ENCODE peak calls at places on chromosomes 13 and 19, in ten cellular contexts. One of them, this sample, is unnamed.

GRCh38 chr13:58119351-58119750 is 487.8 kb downstream of the PCDH17 start:
- DNase-seq in endothelial cell of umbilical vein: no peak
- DNase-seq in cardiac muscle cell: no peak
- DNase-seq in epithelial cell of esophagus: peak
- DNase-seq in K562: no peak
- DNase-seq in vagina: no peak
- DNase-seq in fibroblast of the aortic adventitia: no peak
- DNase-seq in AG09309: no peak
- DNase-seq in ascending aorta: no peak
- DNase-seq in heart left ventricle: no peak
- DNase-seq in this sample: no peak

GRCh38 chr19:3359850-3360493 is 6.4 kb upstream of the NFIC start:
- DNase-seq in epithelial cell of esophagus: peak
- DNase-seq in K562: peak
- DNase-seq in cardiac muscle cell: peak
- DNase-seq in ascending aorta: no peak
- DNase-seq in endothelial cell of umbilical vein: no peak
- DNase-seq in AG09309: no peak
- DNase-seq in fibroblast of the aortic adventitia: no peak
- DNase-seq in heart left ventricle: no peak
- DNase-seq in vagina: no peak
- DNase-seq in this sample: no peak

GRCh38 chr19:2867025-2867991 is at the start of gene ZNF556:
- DNase-seq in ascending aorta: no peak
- DNase-seq in heart left ventricle: no peak
- DNase-seq in K562: peak
- DNase-seq in vagina: no peak
- DNase-seq in AG09309: no peak
- DNase-seq in fibroblast of the aortic adventitia: no peak
- DNase-seq in epithelial cell of esophagus: peak
- DNase-seq in cardiac muscle cell: no peak
- DNase-seq in endothelial cell of umbilical vein: no peak
- DNase-seq in this sample: no peak

GRCh38 chr13:34346626-34347025 is 528.7 kb downstream of the RFC3 start:
- DNase-seq in fibroblast of the aortic adventitia: no peak
- DNase-seq in epithelial cell of esophagus: no peak
- DNase-seq in ascending aorta: no peak
- DNase-seq in cardiac muscle cell: no peak
- DNase-seq in AG09309: peak
- DNase-seq in vagina: no peak
- DNase-seq in endothelial cell of umbilical vein: no peak
- DNase-seq in heart left ventricle: no peak
- DNase-seq in K562: no peak
- DNase-seq in this sample: peak

GRCh38 chr13:79124183-79124582 is 281.9 kb downstream of the RBM26 start:
- DNase-seq in epithelial cell of esophagus: no peak
- DNase-seq in ascending aorta: no peak
- DNase-seq in cardiac muscle cell: no peak
- DNase-seq in vagina: no peak
- DNase-seq in K562: no peak
- DNase-seq in fibroblast of the aortic adventitia: no peak
- DNase-seq in endothelial cell of umbilical vein: no peak
- DNase-seq in AG09309: no peak
- DNase-seq in heart left ventricle: no peak
- DNase-seq in this sample: no peak

GRCh38 chr19:4380254-4380727 is 20.1 kb downstream of the SH3GL1 start:
- DNase-seq in AG09309: no peak
- DNase-seq in cardiac muscle cell: no peak
- DNase-seq in epithelial cell of esophagus: peak
- DNase-seq in K562: no peak
- DNase-seq in ascending aorta: no peak
- DNase-seq in heart left ventricle: peak
- DNase-seq in fibroblast of the aortic adventitia: no peak
- DNase-seq in vagina: no peak
- DNase-seq in endothelial cell of umbilical vein: no peak
- DNase-seq in this sample: no peak

GRCh38 chr19:15313649-15314279 is 18.6 kb downstream of the BRD4 start:
- DNase-seq in endothelial cell of umbilical vein: no peak
- DNase-seq in vagina: no peak
- DNase-seq in K562: no peak
- DNase-seq in fibroblast of the aortic adventitia: no peak
- DNase-seq in AG09309: no peak
- DNase-seq in ascending aorta: no peak
- DNase-seq in cardiac muscle cell: no peak
- DNase-seq in epithelial cell of esophagus: no peak
- DNase-seq in heart left ventricle: no peak
- DNase-seq in this sample: no peak

GRCh38 chr13:93771229-93771628 is 544.6 kb downstream of the GPC6 start:
- DNase-seq in vagina: no peak
- DNase-seq in K562: no peak
- DNase-seq in fibroblast of the aortic adventitia: no peak
- DNase-seq in heart left ventricle: no peak
- DNase-seq in cardiac muscle cell: no peak
- DNase-seq in epithelial cell of esophagus: no peak
- DNase-seq in ascending aorta: no peak
- DNase-seq in AG09309: no peak
- DNase-seq in endothelial cell of umbilical vein: no peak
- DNase-seq in this sample: no peak

GRCh38 chr13:59391696-59392095 is 772.0 kb downstream of the DIAPH3 start:
- DNase-seq in K562: peak
- DNase-seq in vagina: no peak
- DNase-seq in endothelial cell of umbilical vein: peak
- DNase-seq in epithelial cell of esophagus: peak
- DNase-seq in heart left ventricle: peak
- DNase-seq in fibroblast of the aortic adventitia: peak
- DNase-seq in cardiac muscle cell: peak
- DNase-seq in AG09309: peak
- DNase-seq in ascending aorta: no peak
- DNase-seq in this sample: no peak

GRCh38 chr19:48720251-48720612 is 707 bp upstream of the MAMSTR start:
- DNase-seq in epithelial cell of esophagus: no peak
- DNase-seq in fibroblast of the aortic adventitia: no peak
- DNase-seq in endothelial cell of umbilical vein: no peak
- DNase-seq in ascending aorta: no peak
- DNase-seq in K562: no peak
- DNase-seq in heart left ventricle: no peak
- DNase-seq in cardiac muscle cell: no peak
- DNase-seq in AG09309: no peak
- DNase-seq in vagina: no peak
- DNase-seq in this sample: no peak
- H3K4me3 ChIP-seq in epithelial cell of esophagus: peak
- H3K4me3 ChIP-seq in fibroblast of the aortic adventitia: peak
- H3K4me3 ChIP-seq in endothelial cell of umbilical vein: no peak
- H3K4me3 ChIP-seq in ascending aorta: peak
- H3K4me3 ChIP-seq in K562: peak
- H3K4me3 ChIP-seq in heart left ventricle: peak
- H3K4me3 ChIP-seq in cardiac muscle cell: peak
- H3K4me3 ChIP-seq in AG09309: peak
- H3K4me3 ChIP-seq in vagina: peak
- H3K4me3 ChIP-seq in this sample: peak

GRCh38 chr13:45441633-45442032 is 23.1 kb upstream of the COG3 start:
- DNase-seq in fibroblast of the aortic adventitia: peak
- DNase-seq in heart left ventricle: no peak
- DNase-seq in vagina: no peak
- DNase-seq in K562: no peak
- DNase-seq in ascending aorta: no peak
- DNase-seq in epithelial cell of esophagus: peak
- DNase-seq in cardiac muscle cell: peak
- DNase-seq in endothelial cell of umbilical vein: peak
- DNase-seq in AG09309: no peak
- DNase-seq in this sample: no peak
- TF ChIP-seq CTCF in fibroblast of the aortic adventitia: peak
- TF ChIP-seq CTCF in heart left ventricle: peak
- TF ChIP-seq CTCF in vagina: no peak
- TF ChIP-seq CTCF in K562: peak
- TF ChIP-seq CTCF in ascending aorta: no peak
- TF ChIP-seq CTCF in epithelial cell of esophagus: peak
- TF ChIP-seq CTCF in cardiac muscle cell: peak
- TF ChIP-seq CTCF in endothelial cell of umbilical vein: no peak
- TF ChIP-seq CTCF in AG09309: peak
- TF ChIP-seq CTCF in this sample: peak

GRCh38 chr13:110869231-110869804 is 45.6 kb downstream of the ANKRD10 start:
- DNase-seq in epithelial cell of esophagus: no peak
- DNase-seq in K562: peak
- DNase-seq in AG09309: no peak
- DNase-seq in fibroblast of the aortic adventitia: peak
- DNase-seq in ascending aorta: no peak
- DNase-seq in vagina: no peak
- DNase-seq in heart left ventricle: peak
- DNase-seq in endothelial cell of umbilical vein: no peak
- DNase-seq in cardiac muscle cell: no peak
- DNase-seq in this sample: no peak
- H3K4me3 ChIP-seq in epithelial cell of esophagus: no peak
- H3K4me3 ChIP-seq in K562: peak
- H3K4me3 ChIP-seq in AG09309: peak
- H3K4me3 ChIP-seq in fibroblast of the aortic adventitia: peak
- H3K4me3 ChIP-seq in ascending aorta: peak
- H3K4me3 ChIP-seq in vagina: peak
- H3K4me3 ChIP-seq in heart left ventricle: peak
- H3K4me3 ChIP-seq in endothelial cell of umbilical vein: no peak
- H3K4me3 ChIP-seq in cardiac muscle cell: no peak
- H3K4me3 ChIP-seq in this sample: peak

GRCh38 chr19:17092696-17093095 is 17.1 kb downstream of the MYO9B start:
- DNase-seq in fibroblast of the aortic adventitia: no peak
- DNase-seq in cardiac muscle cell: no peak
- DNase-seq in epithelial cell of esophagus: no peak
- DNase-seq in AG09309: no peak
- DNase-seq in endothelial cell of umbilical vein: no peak
- DNase-seq in ascending aorta: no peak
- DNase-seq in vagina: no peak
- DNase-seq in heart left ventricle: no peak
- DNase-seq in K562: no peak
- DNase-seq in this sample: no peak

GRCh38 chr19:17097593-17098126 is 22.1 kb downstream of the MYO9B start:
- DNase-seq in epithelial cell of esophagus: no peak
- DNase-seq in AG09309: no peak
- DNase-seq in endothelial cell of umbilical vein: peak
- DNase-seq in fibroblast of the aortic adventitia: peak
- DNase-seq in vagina: no peak
- DNase-seq in cardiac muscle cell: peak
- DNase-seq in heart left ventricle: no peak
- DNase-seq in ascending aorta: no peak
- DNase-seq in K562: peak
- DNase-seq in this sample: no peak

GRCh38 chr19:17091758-17092333 is 16.3 kb downstream of the MYO9B start:
- DNase-seq in cardiac muscle cell: no peak
- DNase-seq in ascending aorta: no peak
- DNase-seq in AG09309: no peak
- DNase-seq in epithelial cell of esophagus: no peak
- DNase-seq in fibroblast of the aortic adventitia: no peak
- DNase-seq in K562: peak
- DNase-seq in endothelial cell of umbilical vein: no peak
- DNase-seq in heart left ventricle: peak
- DNase-seq in vagina: no peak
- DNase-seq in this sample: no peak

GRCh38 chr19:17098326-17098725 is 22.7 kb downstream of the MYO9B start:
- DNase-seq in K562: no peak
- DNase-seq in fibroblast of the aortic adventitia: no peak
- DNase-seq in AG09309: no peak
- DNase-seq in heart left ventricle: no peak
- DNase-seq in epithelial cell of esophagus: no peak
- DNase-seq in ascending aorta: no peak
- DNase-seq in endothelial cell of umbilical vein: no peak
- DNase-seq in vagina: no peak
- DNase-seq in cardiac muscle cell: no peak
- DNase-seq in this sample: no peak

DNA sequence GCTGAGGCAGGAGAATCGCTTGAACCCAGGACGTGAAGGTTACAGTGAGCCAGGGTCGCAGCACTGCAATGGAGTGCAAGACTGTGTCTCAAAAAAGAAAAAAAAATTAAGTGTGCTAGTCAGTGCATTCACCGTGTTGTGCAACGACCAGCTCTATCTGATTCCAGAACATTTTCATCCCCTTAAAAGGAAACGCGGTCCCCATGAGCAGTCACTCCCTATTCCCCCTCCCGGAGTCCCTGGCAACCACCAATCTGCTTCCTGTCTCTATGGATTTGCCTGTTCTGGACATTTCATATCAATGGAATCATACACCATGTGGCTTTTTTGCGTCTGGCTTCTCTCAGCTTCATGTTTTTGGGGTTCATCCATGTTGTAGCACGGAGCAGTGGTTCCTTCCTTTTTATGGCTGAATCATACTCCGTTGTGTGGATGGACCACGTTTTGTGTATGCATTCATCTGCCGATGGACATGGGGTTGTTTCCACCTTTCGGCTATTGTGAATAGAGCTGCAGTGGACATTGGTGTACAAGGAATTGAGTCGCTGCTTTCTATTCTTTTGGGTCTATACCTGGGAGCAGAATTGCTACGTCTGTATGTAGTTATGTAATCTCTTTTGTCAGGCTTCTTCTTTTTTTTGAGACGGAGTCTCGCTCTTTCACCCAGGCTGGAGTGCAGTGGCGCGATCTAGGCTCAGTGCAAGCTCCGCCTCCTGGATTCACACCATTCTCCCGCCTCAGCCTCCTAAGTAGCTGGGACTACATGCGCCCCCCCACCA is 19.8 kb downstream of the MYO9B start:
- DNase-seq in AG09309: no peak
- DNase-seq in endothelial cell of umbilical vein: no peak
- DNase-seq in vagina: no peak
- DNase-seq in epithelial cell of esophagus: no peak
- DNase-seq in cardiac muscle cell: peak
- DNase-seq in ascending aorta: peak
- DNase-seq in heart left ventricle: peak
- DNase-seq in fibroblast of the aortic adventitia: peak
- DNase-seq in K562: no peak
- DNase-seq in this sample: no peak
- TF ChIP-seq CTCF in AG09309: no peak
- TF ChIP-seq CTCF in endothelial cell of umbilical vein: no peak
- TF ChIP-seq CTCF in vagina: no peak
- TF ChIP-seq CTCF in epithelial cell of esophagus: no peak
- TF ChIP-seq CTCF in cardiac muscle cell: no peak
- TF ChIP-seq CTCF in ascending aorta: no peak
- TF ChIP-seq CTCF in heart left ventricle: no peak
- TF ChIP-seq CTCF in fibroblast of the aortic adventitia: no peak
- TF ChIP-seq CTCF in K562: no peak
- TF ChIP-seq CTCF in this sample: no peak